ENCODE peak calls at places on chromosomes 4 and X, in five cellular contexts. One of them, this sample, is unnamed.

GRCh38 chrX:112760697-112761096 is 79.9 kb downstream of the AMOT start:
- DNase-seq in astrocyte: peak
- DNase-seq in AG09319: no peak
- DNase-seq in progenitor cell of endocrine pancreas: no peak
- DNase-seq in GM12864: no peak
- DNase-seq in this sample: no peak

GRCh38 chr4:18578307-18578706 is 556.8 kb upstream of the LCORL start:
- DNase-seq in progenitor cell of endocrine pancreas: no peak
- DNase-seq in GM12864: no peak
- DNase-seq in astrocyte: no peak
- DNase-seq in AG09319: no peak
- DNase-seq in this sample: no peak

GRCh38 chr4:105620640-105621323 is 68.4 kb downstream of the ARHGEF38 start:
- DNase-seq in GM12864: no peak
- DNase-seq in AG09319: no peak
- DNase-seq in progenitor cell of endocrine pancreas: no peak
- DNase-seq in astrocyte: peak
- DNase-seq in this sample: no peak

GRCh38 chr4:188551156-188551555 is 411.9 kb downstream of the TRIML1 start:
- DNase-seq in AG09319: no peak
- DNase-seq in progenitor cell of endocrine pancreas: no peak
- DNase-seq in GM12864: no peak
- DNase-seq in astrocyte: no peak
- DNase-seq in this sample: no peak

GRCh38 chrX:151828434-151829080 is 84.1 kb upstream of the MAGEA4 start:
- DNase-seq in GM12864: no peak
- DNase-seq in progenitor cell of endocrine pancreas: no peak
- DNase-seq in astrocyte: peak
- DNase-seq in AG09319: no peak
- DNase-seq in this sample: peak

GRCh38 chr4:5547651-5548249 is 160.6 kb downstream of the EVC2 start:
- DNase-seq in astrocyte: no peak
- DNase-seq in GM12864: no peak
- DNase-seq in AG09319: no peak
- DNase-seq in progenitor cell of endocrine pancreas: no peak
- DNase-seq in this sample: peak

GRCh38 chr4:129429566-129430339 is 333.8 kb downstream of the C4orf33 start:
- DNase-seq in GM12864: no peak
- DNase-seq in astrocyte: no peak
- DNase-seq in progenitor cell of endocrine pancreas: no peak
- DNase-seq in AG09319: no peak
- DNase-seq in this sample: no peak

GRCh38 chrX:123513585-123514278 is 219.1 kb downstream of the THOC2 start:
- DNase-seq in astrocyte: no peak
- DNase-seq in GM12864: no peak
- DNase-seq in progenitor cell of endocrine pancreas: no peak
- DNase-seq in AG09319: no peak
- DNase-seq in this sample: no peak

GRCh38 chr4:185523862-185524261 is 11.4 kb downstream of the PDLIM3 start:
- DNase-seq in GM12864: no peak
- DNase-seq in astrocyte: no peak
- DNase-seq in AG09319: no peak
- DNase-seq in progenitor cell of endocrine pancreas: no peak
- DNase-seq in this sample: no peak

GRCh38 chr4:114613579-114613978 is 15.0 kb downstream of the UGT8 start:
- DNase-seq in GM12864: no peak
- DNase-seq in astrocyte: no peak
- DNase-seq in progenitor cell of endocrine pancreas: no peak
- DNase-seq in AG09319: no peak
- DNase-seq in this sample: no peak

GRCh38 chrX:49761481-49761880 is 65.7 kb upstream of the PAGE1 start:
- DNase-seq in astrocyte: no peak
- DNase-seq in AG09319: no peak
- DNase-seq in GM12864: no peak
- DNase-seq in progenitor cell of endocrine pancreas: no peak
- DNase-seq in this sample: no peak

GRCh38 chrX:3232262-3232950 is 114.0 kb downstream of the MXRA5 start:
- DNase-seq in AG09319: no peak
- DNase-seq in progenitor cell of endocrine pancreas: no peak
- DNase-seq in GM12864: no peak
- DNase-seq in astrocyte: no peak
- DNase-seq in this sample: no peak

GRCh38 chr4:17206829-17207773 is 304.8 kb downstream of the QDPR start:
- DNase-seq in astrocyte: no peak
- DNase-seq in GM12864: peak
- DNase-seq in progenitor cell of endocrine pancreas: no peak
- DNase-seq in AG09319: no peak
- DNase-seq in this sample: no peak

GRCh38 chrX:129058405-129058804 is 464.9 kb downstream of the SMARCA1 start:
- DNase-seq in AG09319: no peak
- DNase-seq in progenitor cell of endocrine pancreas: no peak
- DNase-seq in GM12864: no peak
- DNase-seq in astrocyte: no peak
- DNase-seq in this sample: no peak

GRCh38 chr4:20512053-20512810 is 188.0 kb upstream of the PACRGL start:
- DNase-seq in AG09319: no peak
- DNase-seq in astrocyte: no peak
- DNase-seq in GM12864: no peak
- DNase-seq in progenitor cell of endocrine pancreas: no peak
- DNase-seq in this sample: no peak

GRCh38 chrX:109826954-109827708 is 94.1 kb upstream of the ACSL4 start:
- DNase-seq in progenitor cell of endocrine pancreas: no peak
- DNase-seq in astrocyte: peak
- DNase-seq in GM12864: no peak
- DNase-seq in AG09319: peak
- DNase-seq in this sample: no peak

GRCh38 chr4:16858275-16858752 is 40.1 kb downstream of the LDB2 start:
- DNase-seq in progenitor cell of endocrine pancreas: no peak
- DNase-seq in AG09319: no peak
- DNase-seq in GM12864: no peak
- DNase-seq in astrocyte: peak
- DNase-seq in this sample: no peak

GRCh38 chrX:7334253-7334935 is 186.4 kb upstream of the PUDP start:
- DNase-seq in progenitor cell of endocrine pancreas: no peak
- DNase-seq in astrocyte: peak
- DNase-seq in AG09319: peak
- DNase-seq in GM12864: no peak
- DNase-seq in this sample: no peak

GRCh38 chr4:151035321-151035720 is 20.2 kb upstream of the LRBA start:
- DNase-seq in astrocyte: no peak
- DNase-seq in GM12864: no peak
- DNase-seq in AG09319: no peak
- DNase-seq in progenitor cell of endocrine pancreas: no peak
- DNase-seq in this sample: no peak

GRCh38 chr4:138650917-138651564 is 364.5 kb upstream of the NOCT start:
- DNase-seq in astrocyte: peak
- DNase-seq in AG09319: peak
- DNase-seq in GM12864: no peak
- DNase-seq in progenitor cell of endocrine pancreas: no peak
- DNase-seq in this sample: no peak

GRCh38 chrX:131202766-131203165 is 86.3 kb downstream of the IGSF1 start:
- DNase-seq in progenitor cell of endocrine pancreas: no peak
- DNase-seq in astrocyte: no peak
- DNase-seq in GM12864: no peak
- DNase-seq in AG09319: no peak
- DNase-seq in this sample: no peak

GRCh38 chr4:140293979-140294378 is 79.5 kb upstream of the SCOC start:
- DNase-seq in GM12864: no peak
- DNase-seq in progenitor cell of endocrine pancreas: no peak
- DNase-seq in AG09319: no peak
- DNase-seq in astrocyte: no peak
- DNase-seq in this sample: no peak

GRCh38 chr4:157983300-157983699 is 189.5 kb downstream of the GASK1B start:
- DNase-seq in AG09319: no peak
- DNase-seq in GM12864: no peak
- DNase-seq in progenitor cell of endocrine pancreas: no peak
- DNase-seq in astrocyte: no peak
- DNase-seq in this sample: no peak

GRCh38 chrX:124256209-124256608 is 76.3 kb upstream of the TEX13D start:
- DNase-seq in AG09319: no peak
- DNase-seq in progenitor cell of endocrine pancreas: no peak
- DNase-seq in GM12864: no peak
- DNase-seq in astrocyte: peak
- DNase-seq in this sample: no peak

GRCh38 chr4:37803348-37803973 is 23.0 kb upstream of the PGM2 start:
- DNase-seq in AG09319: no peak
- DNase-seq in GM12864: peak
- DNase-seq in progenitor cell of endocrine pancreas: no peak
- DNase-seq in astrocyte: peak
- DNase-seq in this sample: no peak

GRCh38 chr4:41154001-41154813 is 60.1 kb downstream of the APBB2 start:
- DNase-seq in astrocyte: no peak
- DNase-seq in GM12864: no peak
- DNase-seq in AG09319: no peak
- DNase-seq in progenitor cell of endocrine pancreas: no peak
- DNase-seq in this sample: no peak

GRCh38 chr4:156298230-156298629 is 344.6 kb upstream of the CTSO start:
- DNase-seq in AG09319: peak
- DNase-seq in progenitor cell of endocrine pancreas: no peak
- DNase-seq in GM12864: no peak
- DNase-seq in astrocyte: peak
- DNase-seq in this sample: no peak

DNA sequence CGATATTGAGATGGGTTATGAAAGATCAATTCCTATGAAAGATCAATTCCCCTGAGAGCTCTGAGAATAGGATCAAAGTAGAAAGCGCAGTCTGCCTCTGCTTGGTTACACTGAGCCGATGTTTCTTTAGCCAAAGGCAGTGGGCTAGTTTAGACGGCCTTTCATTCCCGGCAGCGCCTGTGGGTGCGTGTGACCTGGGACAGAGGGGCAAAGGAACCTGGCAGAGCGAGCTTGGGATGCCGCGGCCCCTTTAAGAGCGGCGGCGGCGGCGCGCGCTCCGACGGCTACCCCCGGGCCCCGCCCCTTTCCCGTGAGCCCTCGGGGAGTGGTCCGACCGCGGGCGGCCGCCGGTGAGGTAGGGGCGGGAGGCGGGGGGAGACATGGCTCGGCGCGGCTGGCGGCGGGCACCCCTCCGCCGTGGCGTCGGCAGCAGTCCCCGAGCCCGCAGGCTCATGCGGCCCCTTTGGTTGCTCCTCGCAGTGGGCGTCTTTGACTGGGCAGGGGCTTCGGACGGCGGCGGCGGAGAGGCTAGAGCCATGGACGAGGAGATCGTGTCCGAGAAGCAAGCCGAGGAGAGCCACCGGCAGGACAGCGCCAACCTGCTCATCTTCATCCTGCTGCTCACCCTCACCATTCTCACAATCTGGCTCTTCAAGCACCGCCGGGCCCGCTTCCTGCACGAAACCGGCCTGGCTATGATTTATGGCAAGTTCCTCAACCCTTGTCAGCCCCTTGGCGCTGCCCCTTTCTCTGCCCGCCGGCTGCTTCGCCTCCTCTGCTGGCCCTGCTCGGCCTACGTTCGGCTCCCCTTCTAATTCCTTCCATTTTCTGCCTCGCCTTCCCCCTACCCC is at the start of gene SLC9A6:
- DNase-seq in AG09319: peak
- DNase-seq in GM12864: no peak
- DNase-seq in progenitor cell of endocrine pancreas: peak
- DNase-seq in astrocyte: no peak
- DNase-seq in this sample: no peak
- TF ChIP-seq CTCF in AG09319: no peak
- TF ChIP-seq CTCF in GM12864: no peak
- TF ChIP-seq CTCF in progenitor cell of endocrine pancreas: no peak
- TF ChIP-seq CTCF in astrocyte: no peak
- TF ChIP-seq CTCF in this sample: no peak

GRCh38 chr4:89586864-89587263 is 250.1 kb downstream of the SNCA start:
- DNase-seq in GM12864: no peak
- DNase-seq in AG09319: no peak
- DNase-seq in progenitor cell of endocrine pancreas: no peak
- DNase-seq in astrocyte: no peak
- DNase-seq in this sample: no peak
- TF ChIP-seq CTCF in GM12864: no peak
- TF ChIP-seq CTCF in AG09319: peak
- TF ChIP-seq CTCF in progenitor cell of endocrine pancreas: peak
- TF ChIP-seq CTCF in astrocyte: peak
- TF ChIP-seq CTCF in this sample: peak

DNA sequence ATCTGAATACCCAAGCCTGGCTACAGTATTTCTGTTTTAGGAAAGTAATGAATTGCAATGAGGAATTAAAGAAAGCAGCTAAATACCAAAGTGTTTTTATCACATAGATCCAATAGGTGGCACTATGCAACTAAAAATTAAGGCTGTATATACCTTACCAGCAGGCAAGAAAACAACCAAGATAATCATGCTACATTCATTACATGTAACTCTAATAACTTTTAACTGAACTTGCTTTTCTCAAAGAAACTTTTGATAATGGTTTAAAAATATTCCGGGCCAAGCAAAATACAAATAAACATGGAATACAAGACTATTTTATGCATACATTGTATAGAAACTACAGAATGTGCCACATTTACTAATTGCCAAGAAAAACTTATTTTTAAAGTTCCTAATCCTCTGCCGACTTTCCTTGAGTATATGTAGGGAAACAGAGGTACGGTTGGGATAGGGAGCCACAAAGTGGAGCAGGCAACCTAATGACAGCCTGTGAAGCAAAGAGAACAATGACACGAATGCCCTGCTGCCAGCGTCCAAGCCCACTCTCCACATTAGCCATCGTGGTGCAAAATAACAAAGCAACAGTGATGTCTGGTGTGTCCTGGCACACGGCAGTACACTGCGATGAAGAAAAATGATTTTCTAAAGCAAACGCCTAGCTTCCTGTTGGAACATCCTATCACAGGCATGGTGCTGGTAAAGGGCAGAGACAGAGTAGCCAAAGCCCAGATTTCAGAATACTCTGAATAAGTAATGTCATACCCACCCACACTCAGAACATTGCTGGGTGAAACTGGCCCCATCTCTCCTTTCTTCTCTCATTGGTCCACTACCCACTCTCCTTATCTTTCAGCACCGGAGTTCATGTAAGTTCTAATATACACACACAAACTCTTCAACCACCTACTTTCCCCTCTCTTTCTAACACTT is 63.5 kb downstream of the SEC24D start:
- DNase-seq in progenitor cell of endocrine pancreas: no peak
- DNase-seq in AG09319: peak
- DNase-seq in astrocyte: peak
- DNase-seq in GM12864: no peak
- DNase-seq in this sample: no peak
- TF ChIP-seq CTCF in progenitor cell of endocrine pancreas: peak
- TF ChIP-seq CTCF in AG09319: peak
- TF ChIP-seq CTCF in astrocyte: peak
- TF ChIP-seq CTCF in GM12864: peak
- TF ChIP-seq CTCF in this sample: peak

DNA sequence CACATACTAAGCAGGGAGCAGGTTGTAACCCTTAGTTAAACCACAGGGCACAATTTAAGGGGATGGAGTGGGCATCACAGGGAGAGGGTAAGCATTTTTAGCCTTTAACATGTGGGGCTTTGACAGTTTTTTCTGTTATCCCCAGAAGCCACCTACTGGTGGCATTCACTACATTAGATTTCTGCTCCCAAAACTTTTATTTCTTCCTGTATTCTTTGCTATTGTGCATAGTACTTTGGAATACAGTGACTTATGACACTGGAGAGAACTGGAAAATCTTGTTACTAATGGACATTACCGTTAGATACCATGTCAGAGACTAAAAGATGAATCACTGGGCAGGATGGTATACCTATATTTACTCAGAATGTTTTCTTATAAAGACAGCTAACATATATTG is 7.3 kb downstream of the TRIM75 start:
- DNase-seq in astrocyte: no peak
- DNase-seq in AG09319: no peak
- DNase-seq in progenitor cell of endocrine pancreas: no peak
- DNase-seq in GM12864: no peak
- DNase-seq in this sample: no peak
- TF ChIP-seq CTCF in astrocyte: no peak
- TF ChIP-seq CTCF in AG09319: peak
- TF ChIP-seq CTCF in progenitor cell of endocrine pancreas: peak
- TF ChIP-seq CTCF in GM12864: peak
- TF ChIP-seq CTCF in this sample: peak

This sample was measured in osteocyte.